ENCODE peak calls at places on chromosomes 6 and 20, in five cellular contexts. One of them, this sample, is unnamed.

GRCh38 chr6:148758492-148758891 is 11.7 kb downstream of the UST start:
- DNase-seq in breast epithelium: no peak
- DNase-seq in SK-N-SH: no peak
- DNase-seq in H1: no peak
- DNase-seq in Panc1: no peak
- DNase-seq in this sample: no peak

GRCh38 chr6:143528164-143528811 is 16.8 kb upstream of the FUCA2 start:
- DNase-seq in breast epithelium: no peak
- DNase-seq in SK-N-SH: no peak
- DNase-seq in H1: no peak
- DNase-seq in Panc1: no peak
- DNase-seq in this sample: no peak

GRCh38 chr6:112651239-112651638 is 304.1 kb downstream of the RFPL4B start:
- DNase-seq in breast epithelium: no peak
- DNase-seq in SK-N-SH: no peak
- DNase-seq in H1: no peak
- DNase-seq in Panc1: no peak
- DNase-seq in this sample: no peak

GRCh38 chr6:109379706-109380105 is 2.6 kb downstream of the CD164 start:
- DNase-seq in breast epithelium: no peak
- DNase-seq in SK-N-SH: no peak
- DNase-seq in H1: no peak
- DNase-seq in Panc1: no peak
- DNase-seq in this sample: no peak

GRCh38 chr6:109491207-109491938 is 8.4 kb upstream of the ZBTB24 start:
- DNase-seq in breast epithelium: no peak
- DNase-seq in SK-N-SH: no peak
- DNase-seq in H1: no peak
- DNase-seq in Panc1: no peak
- DNase-seq in this sample: no peak

GRCh38 chr20:63744574-63745423 is 5.2 kb downstream of the SLC2A4RG start:
- DNase-seq in breast epithelium: no peak
- DNase-seq in SK-N-SH: peak
- DNase-seq in H1: no peak
- DNase-seq in Panc1: no peak
- DNase-seq in this sample: no peak

GRCh38 chr6:39029156-39030011 is 19.2 kb upstream of the GLP1R start:
- DNase-seq in breast epithelium: no peak
- DNase-seq in SK-N-SH: peak
- DNase-seq in H1: no peak
- DNase-seq in Panc1: peak
- DNase-seq in this sample: no peak

GRCh38 chr6:88114838-88115237 is 51.3 kb downstream of the CNR1 start:
- DNase-seq in breast epithelium: no peak
- DNase-seq in SK-N-SH: no peak
- DNase-seq in H1: no peak
- DNase-seq in Panc1: no peak
- DNase-seq in this sample: no peak

GRCh38 chr6:135904666-135905065 is 53.2 kb downstream of the PDE7B start:
- DNase-seq in breast epithelium: no peak
- DNase-seq in SK-N-SH: no peak
- DNase-seq in H1: no peak
- DNase-seq in Panc1: no peak
- DNase-seq in this sample: no peak

DNA sequence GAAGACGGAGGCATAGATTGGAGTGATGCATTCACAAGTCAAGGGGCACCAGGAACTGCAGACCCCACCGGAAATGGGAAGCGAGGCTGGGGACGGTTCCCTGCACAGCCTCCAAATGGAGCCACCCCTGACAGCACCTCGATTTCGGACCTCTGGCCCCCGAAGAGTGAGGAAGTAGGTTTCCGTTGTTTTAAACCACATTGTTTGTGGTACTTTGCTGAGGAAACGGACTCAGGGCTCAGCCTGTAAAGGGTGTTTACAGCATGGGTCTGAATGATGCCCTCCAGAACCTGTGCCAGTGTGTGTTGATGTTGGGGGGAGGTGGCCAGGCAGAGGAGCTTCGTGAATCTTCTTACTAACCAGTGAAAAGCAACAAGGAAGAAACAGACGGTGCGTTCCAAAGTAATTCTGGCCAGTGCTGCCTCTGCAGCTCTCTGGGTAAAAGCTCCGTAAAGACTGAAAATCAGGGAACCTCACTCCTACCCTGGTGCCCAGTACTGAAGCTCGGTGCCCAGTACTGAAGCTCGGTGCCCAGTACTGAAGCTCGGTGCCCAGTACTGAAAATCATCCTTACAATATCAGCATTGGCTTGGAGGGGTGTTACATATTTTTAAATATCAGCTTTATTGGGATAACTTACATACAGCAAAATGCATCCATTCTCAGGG is 30.1 kb upstream of the CCR6 start:
- DNase-seq in breast epithelium: no peak
- DNase-seq in SK-N-SH: no peak
- DNase-seq in H1: no peak
- DNase-seq in Panc1: no peak
- DNase-seq in this sample: no peak
- TF ChIP-seq POLR2AphosphoS5 in breast epithelium: no peak
- TF ChIP-seq POLR2AphosphoS5 in SK-N-SH: no peak
- TF ChIP-seq POLR2AphosphoS5 in H1: no peak
- TF ChIP-seq POLR2AphosphoS5 in Panc1: no peak
- TF ChIP-seq POLR2AphosphoS5 in this sample: no peak

DNA sequence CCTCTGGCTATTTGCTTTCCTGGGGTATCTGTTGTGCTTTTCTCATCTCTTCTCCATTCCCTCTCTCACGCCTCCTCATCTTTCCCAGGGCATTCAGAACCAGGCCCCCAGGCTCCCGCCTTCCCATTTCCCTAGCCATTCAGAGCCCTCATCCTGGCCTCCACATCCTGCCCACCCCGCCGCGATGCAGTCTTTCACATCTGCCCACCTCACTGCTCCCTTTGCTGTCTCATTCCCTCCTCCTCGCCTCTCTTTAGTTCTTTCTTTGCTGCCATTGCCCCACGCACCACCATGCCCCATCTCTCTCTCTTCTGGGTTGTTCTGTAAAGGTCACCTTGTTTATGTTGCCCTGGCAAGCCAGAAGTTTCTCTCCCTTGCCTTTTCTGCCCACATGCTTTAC is 10.6 kb upstream of the AAR2 start:
- DNase-seq in breast epithelium: no peak
- DNase-seq in SK-N-SH: no peak
- DNase-seq in H1: no peak
- DNase-seq in Panc1: no peak
- DNase-seq in this sample: no peak
- TF ChIP-seq POLR2AphosphoS5 in breast epithelium: no peak
- TF ChIP-seq POLR2AphosphoS5 in SK-N-SH: no peak
- TF ChIP-seq POLR2AphosphoS5 in H1: no peak
- TF ChIP-seq POLR2AphosphoS5 in Panc1: no peak
- TF ChIP-seq POLR2AphosphoS5 in this sample: no peak

DNA sequence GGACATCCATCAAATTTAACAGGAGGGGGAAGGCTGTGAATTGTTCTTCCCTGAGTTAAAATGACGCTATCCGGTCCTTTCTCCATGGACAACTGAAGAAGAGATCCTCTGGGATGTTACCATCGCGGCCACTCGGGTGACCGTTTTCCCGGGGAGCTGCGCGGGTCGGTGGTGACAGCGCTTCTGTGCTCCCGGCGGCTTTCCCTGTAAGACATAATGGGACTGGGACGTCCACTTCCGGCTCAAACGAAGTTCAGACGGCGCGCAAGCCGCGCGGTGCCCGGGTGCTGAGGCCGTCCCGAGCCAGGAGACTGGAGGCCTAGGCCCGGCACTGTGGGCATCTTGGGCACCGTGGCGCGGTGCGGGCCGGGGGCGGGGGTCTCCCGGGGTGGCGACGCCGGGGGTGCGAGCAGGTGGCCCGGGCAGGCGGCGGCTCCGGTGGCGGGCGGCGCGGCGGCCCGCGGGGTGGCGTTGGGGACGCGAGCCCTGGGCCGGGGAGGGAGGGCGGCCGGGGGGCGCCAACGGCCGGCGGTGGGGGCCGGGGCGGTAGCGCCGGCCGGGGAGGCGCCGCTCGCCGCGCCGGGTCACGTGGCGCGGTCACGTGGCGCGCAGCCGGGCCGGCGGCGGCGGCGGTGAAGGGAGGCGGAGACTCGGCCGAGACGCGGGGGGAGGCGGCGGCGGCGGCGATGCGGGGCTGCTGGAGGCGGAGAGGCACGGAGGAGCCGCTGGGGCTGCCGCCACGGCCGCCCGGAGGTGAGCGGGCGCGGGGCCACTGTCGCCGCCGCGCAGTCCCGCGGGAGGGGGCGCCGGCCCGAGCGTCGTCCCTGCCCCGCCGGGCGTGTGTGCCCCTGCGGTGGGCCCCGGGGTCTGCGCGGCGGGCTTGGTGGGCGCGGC is 63.6 kb downstream of the GTF2H5 start:
- DNase-seq in breast epithelium: peak
- DNase-seq in SK-N-SH: peak
- DNase-seq in H1: no peak
- DNase-seq in Panc1: no peak
- DNase-seq in this sample: peak
- TF ChIP-seq POLR2AphosphoS5 in breast epithelium: peak
- TF ChIP-seq POLR2AphosphoS5 in SK-N-SH: no peak
- TF ChIP-seq POLR2AphosphoS5 in H1: no peak
- TF ChIP-seq POLR2AphosphoS5 in Panc1: no peak
- TF ChIP-seq POLR2AphosphoS5 in this sample: peak

GRCh38 chr20:36548006-36548315 is 6.6 kb downstream of the MYL9 start:
- DNase-seq in breast epithelium: no peak
- DNase-seq in SK-N-SH: peak
- DNase-seq in H1: no peak
- DNase-seq in Panc1: no peak
- DNase-seq in this sample: no peak

GRCh38 chr20:36550797-36551299 is 9.5 kb downstream of the MYL9 start:
- DNase-seq in breast epithelium: no peak
- DNase-seq in SK-N-SH: no peak
- DNase-seq in H1: no peak
- DNase-seq in Panc1: no peak
- DNase-seq in this sample: no peak

GRCh38 chr20:36548704-36549627 is 7.6 kb downstream of the MYL9 start:
- DNase-seq in breast epithelium: no peak
- DNase-seq in SK-N-SH: no peak
- DNase-seq in H1: no peak
- DNase-seq in Panc1: no peak
- DNase-seq in this sample: no peak

GRCh38 chr20:36549628-36549941 is 8.3 kb downstream of the MYL9 start:
- DNase-seq in breast epithelium: no peak
- DNase-seq in SK-N-SH: no peak
- DNase-seq in H1: no peak
- DNase-seq in Panc1: no peak
- DNase-seq in this sample: no peak

DNA sequence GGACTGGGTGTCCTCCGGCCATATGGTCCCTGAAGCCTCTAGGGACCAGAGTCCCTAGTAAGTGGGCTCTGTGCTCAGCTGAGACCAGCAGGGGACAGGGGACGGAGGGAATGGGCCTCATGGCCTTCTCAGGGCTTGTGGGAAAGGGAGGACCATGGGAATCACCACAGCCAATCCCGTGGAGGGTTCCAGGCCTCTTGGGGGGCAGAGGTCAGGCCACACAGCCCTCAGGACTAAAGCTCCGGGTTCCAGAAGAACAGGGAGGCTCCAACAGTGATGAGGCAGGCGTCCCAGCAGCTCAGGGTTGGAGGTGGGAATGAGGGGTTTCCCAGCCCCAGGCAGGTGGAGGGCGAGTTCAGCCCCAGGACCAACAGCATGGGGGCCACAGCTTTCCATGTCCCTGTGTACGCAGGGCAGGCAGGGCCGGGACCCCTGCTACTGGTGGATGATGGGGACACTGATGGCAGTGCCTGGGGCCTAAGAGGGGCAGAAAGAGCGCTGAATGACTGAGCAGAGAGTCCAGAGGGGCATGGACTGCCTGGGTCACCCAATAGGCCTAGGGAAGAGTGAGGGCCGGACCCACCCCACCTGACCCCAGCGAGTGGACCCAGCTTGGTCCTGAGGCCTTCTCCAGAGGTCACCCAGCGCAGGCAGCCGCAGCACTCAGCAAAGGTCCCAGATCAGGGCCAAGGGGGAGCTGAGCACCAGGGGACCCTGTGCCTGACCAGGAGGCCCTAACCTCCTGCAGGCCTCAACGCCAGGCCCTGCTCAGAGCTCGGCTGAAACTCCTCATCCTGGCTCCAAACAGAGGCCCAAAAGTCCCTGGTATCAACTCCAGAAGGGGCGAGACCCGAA is 8.8 kb downstream of the MYL9 start:
- DNase-seq in breast epithelium: no peak
- DNase-seq in SK-N-SH: no peak
- DNase-seq in H1: no peak
- DNase-seq in Panc1: no peak
- DNase-seq in this sample: no peak
- TF ChIP-seq POLR2AphosphoS5 in breast epithelium: no peak
- TF ChIP-seq POLR2AphosphoS5 in SK-N-SH: no peak
- TF ChIP-seq POLR2AphosphoS5 in H1: no peak
- TF ChIP-seq POLR2AphosphoS5 in Panc1: peak
- TF ChIP-seq POLR2AphosphoS5 in this sample: no peak

DNA sequence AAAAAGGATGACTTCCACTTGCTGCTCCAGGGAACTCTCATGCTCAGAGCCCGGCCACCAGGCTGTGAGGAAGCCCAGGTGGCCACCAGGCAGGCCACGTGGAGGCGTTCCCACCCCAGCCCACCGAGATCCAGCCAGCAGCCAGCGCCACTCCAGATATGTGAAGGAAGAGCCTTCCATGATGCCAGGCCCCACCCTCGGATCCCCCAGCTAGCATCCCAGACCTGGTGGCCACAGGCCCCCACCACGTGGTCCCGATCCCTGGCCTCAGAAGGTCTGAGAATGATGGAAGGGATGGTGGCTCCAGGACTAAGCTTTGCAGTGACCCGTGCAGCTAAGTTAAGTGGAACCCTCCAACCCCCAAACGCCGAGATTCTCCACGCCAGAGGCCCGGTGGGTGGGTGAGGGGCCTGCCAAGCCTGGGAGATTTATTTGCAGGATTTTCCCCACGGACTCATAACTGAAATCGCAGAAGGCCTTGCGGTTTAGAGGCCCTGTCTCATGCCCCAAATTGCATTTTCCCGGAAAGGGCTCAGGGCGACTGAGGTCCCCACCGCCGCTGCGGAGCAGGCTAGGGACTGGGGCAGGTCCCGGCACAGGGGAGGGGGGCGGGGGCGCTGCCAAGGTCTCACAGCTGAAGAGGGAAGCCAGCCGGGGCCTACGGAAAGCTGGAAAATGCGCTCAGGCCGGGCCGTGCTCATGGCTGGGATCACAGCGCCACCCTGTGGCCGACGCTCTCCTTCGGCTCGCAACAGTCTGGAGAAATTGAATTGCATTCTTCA is 31.1 kb upstream of the CST7 start:
- DNase-seq in breast epithelium: peak
- DNase-seq in SK-N-SH: peak
- DNase-seq in H1: peak
- DNase-seq in Panc1: peak
- DNase-seq in this sample: peak
- TF ChIP-seq POLR2AphosphoS5 in breast epithelium: no peak
- TF ChIP-seq POLR2AphosphoS5 in SK-N-SH: no peak
- TF ChIP-seq POLR2AphosphoS5 in H1: no peak
- TF ChIP-seq POLR2AphosphoS5 in Panc1: no peak
- TF ChIP-seq POLR2AphosphoS5 in this sample: no peak

GRCh38 chr20:4813076-4813838 is 91.5 kb downstream of the PRND start:
- DNase-seq in breast epithelium: no peak
- DNase-seq in SK-N-SH: no peak
- DNase-seq in H1: no peak
- DNase-seq in Panc1: no peak
- DNase-seq in this sample: no peak
- TF ChIP-seq POLR2AphosphoS5 in breast epithelium: no peak
- TF ChIP-seq POLR2AphosphoS5 in SK-N-SH: no peak
- TF ChIP-seq POLR2AphosphoS5 in H1: no peak
- TF ChIP-seq POLR2AphosphoS5 in Panc1: no peak
- TF ChIP-seq POLR2AphosphoS5 in this sample: no peak